ENCODE peak calls at places on chromosomes 5 and 9, in seven cellular contexts. M is osteoblast; E is effector memory CD8-positive, alpha-beta T cell; H is AG20443; Y is uterus; I is activated effector memory CD4-positive, alpha-beta T cell treated with Interleukin-2 at 50 U/mL for 16 hours; X is activated T-cell treated with anti-CD3 and anti-CD28 coated beads for 1 hour. D is an unnamed sample.

GRCh38 chr5:158700231-158700996 is 399.3 kb downstream of the EBF1 start:
- DNase-seq in M (no peak), E (no peak), H (peak), Y (peak), I (no peak), X (no peak), D (no peak)

GRCh38 chr5:31671339-31671741 is 32.4 kb downstream of the PDZD2 start:
- DNase-seq in M (no peak), E (no peak), H (no peak), Y (no peak), I (no peak), X (no peak), D (peak)

GRCh38 chr5:53424691-53425597 is 55.5 kb upstream of the FST start:
- DNase-seq in M (no peak), E (no peak), H (peak), Y (no peak), I (no peak), X (no peak), D (no peak)

GRCh38 chr9:5630038-5630507 is 1.2 kb downstream of the RIC1 start:
- DNase-seq in M (peak), E (no peak), H (peak), Y (no peak), I (no peak), X (no peak), D (no peak)

GRCh38 chr5:149129181-149129580 is 12.1 kb upstream of the ABLIM3 start:
- DNase-seq in M (peak), E (no peak), H (peak), Y (no peak), I (no peak), X (no peak), D (no peak)

GRCh38 chr5:76737846-76738245 is 21.9 kb downstream of the F2R start:
- DNase-seq in M (no peak), E (no peak), H (no peak), Y (no peak), I (no peak), X (no peak), D (no peak)

GRCh38 chr5:163347671-163348070 is 89.7 kb upstream of the CCNG1 start:
- DNase-seq in M (peak), E (peak), H (peak), Y (no peak), I (peak), X (peak), D (no peak)

GRCh38 chr5:31530541-31531265 is 1.2 kb downstream of the DROSHA start:
- DNase-seq in M (no peak), E (no peak), H (no peak), Y (no peak), I (no peak), X (no peak), D (no peak)

GRCh38 chr9:1049641-1050040 is 516 bp upstream of the DMRT2 start:
- DNase-seq in M (peak), E (no peak), H (no peak), Y (no peak), I (no peak), X (no peak), D (no peak)

GRCh38 chr9:127132921-127133647 is 10.6 kb upstream of the ANGPTL2 start:
- DNase-seq in M (no peak), E (no peak), H (peak), Y (peak), I (no peak), X (no peak), D (no peak)

GRCh38 chr9:4062966-4063365 is 236.9 kb downstream of the GLIS3 start:
- DNase-seq in M (peak), E (no peak), H (no peak), Y (no peak), I (no peak), X (no peak), D (no peak)

GRCh38 chr5:58024151-58024550 is 435.7 kb downstream of the PLK2 start:
- DNase-seq in M (no peak), E (no peak), H (no peak), Y (no peak), I (no peak), X (no peak), D (no peak)

GRCh38 chr9:119639287-119639955 is 270.2 kb upstream of the BRINP1 start:
- DNase-seq in M (no peak), E (no peak), H (peak), Y (no peak), I (no peak), X (no peak), D (no peak)

GRCh38 chr9:128551652-128552152 is 685 bp upstream of the SPTAN1 start:
- DNase-seq in M (peak), E (no peak), H (no peak), Y (no peak), I (no peak), X (no peak), D (no peak)

GRCh38 chr9:93505518-93506123 is 52.2 kb upstream of the FAM120AOS start:
- DNase-seq in M (no peak), E (no peak), H (no peak), Y (no peak), I (no peak), X (no peak), D (no peak)

GRCh38 chr5:106172681-106173532 is 1497.8 kb downstream of the EFNA5 start:
- DNase-seq in M (no peak), E (no peak), H (no peak), Y (no peak), I (no peak), X (no peak), D (no peak)

GRCh38 chr5:79256563-79256962 is 20.6 kb downstream of the JMY start:
- DNase-seq in M (no peak), E (no peak), H (no peak), Y (no peak), I (no peak), X (no peak), D (no peak)

GRCh38 chr5:89338935-89339334 is 456.0 kb upstream of the MEF2C start:
- DNase-seq in M (no peak), E (no peak), H (peak), Y (no peak), I (no peak), X (no peak), D (no peak)

GRCh38 chr5:116900793-116901192 is 326.2 kb upstream of the SEMA6A start:
- DNase-seq in M (no peak), E (no peak), H (no peak), Y (no peak), I (no peak), X (no peak), D (no peak)

GRCh38 chr5:137735531-137736284 is at the start of gene KLHL3:
- DNase-seq in M (peak), E (no peak), H (peak), Y (peak), I (peak), X (peak), D (peak)

GRCh38 chr5:112228672-112229071 is 190.4 kb downstream of the EPB41L4A start:
- DNase-seq in M (peak), E (no peak), H (peak), Y (peak), I (no peak), X (no peak), D (peak)

D was measured in left ventricle myocardium inferior.